ENCODE peak calls at places on chromosomes 11 and 22, in nine cellular contexts. One of them, this sample, is unnamed.

GRCh38 chr11:79039122-79039521 is 401.7 kb downstream of the TENM4 start:
- DNase-seq in colonic mucosa: no peak
- DNase-seq in dorsolateral prefrontal cortex: no peak
- DNase-seq in amniotic epithelial cell: no peak
- DNase-seq in non-pigmented ciliary epithelial cell: no peak
- DNase-seq in stimulated activated CD4-positive, alpha-beta T cell treated with anti-CD3 and anti-CD28 coated beads, Interleukin-4, amount 100 ng/mL, for 48 hours: no peak
- DNase-seq in epithelial cell of esophagus: no peak
- DNase-seq in posterior cingulate gyrus: no peak
- DNase-seq in myocyte: peak
- DNase-seq in this sample: no peak

GRCh38 chr11:26572770-26573402 is 823 bp upstream of the MUC15 start:
- DNase-seq in colonic mucosa: no peak
- DNase-seq in dorsolateral prefrontal cortex: no peak
- DNase-seq in amniotic epithelial cell: no peak
- DNase-seq in non-pigmented ciliary epithelial cell: no peak
- DNase-seq in stimulated activated CD4-positive, alpha-beta T cell treated with anti-CD3 and anti-CD28 coated beads, Interleukin-4, amount 100 ng/mL, for 48 hours: no peak
- DNase-seq in epithelial cell of esophagus: peak
- DNase-seq in posterior cingulate gyrus: no peak
- DNase-seq in myocyte: no peak
- DNase-seq in this sample: peak

GRCh38 chr11:94546886-94547285 is 3.2 kb downstream of the FUT4 start:
- DNase-seq in colonic mucosa: peak
- DNase-seq in dorsolateral prefrontal cortex: no peak
- DNase-seq in amniotic epithelial cell: no peak
- DNase-seq in non-pigmented ciliary epithelial cell: no peak
- DNase-seq in stimulated activated CD4-positive, alpha-beta T cell treated with anti-CD3 and anti-CD28 coated beads, Interleukin-4, amount 100 ng/mL, for 48 hours: no peak
- DNase-seq in epithelial cell of esophagus: peak
- DNase-seq in posterior cingulate gyrus: no peak
- DNase-seq in myocyte: no peak
- DNase-seq in this sample: no peak

GRCh38 chr11:45091563-45092392 is 54.7 kb upstream of the PRDM11 start:
- DNase-seq in colonic mucosa: no peak
- DNase-seq in dorsolateral prefrontal cortex: no peak
- DNase-seq in amniotic epithelial cell: no peak
- DNase-seq in non-pigmented ciliary epithelial cell: no peak
- DNase-seq in stimulated activated CD4-positive, alpha-beta T cell treated with anti-CD3 and anti-CD28 coated beads, Interleukin-4, amount 100 ng/mL, for 48 hours: no peak
- DNase-seq in epithelial cell of esophagus: no peak
- DNase-seq in posterior cingulate gyrus: no peak
- DNase-seq in myocyte: no peak
- DNase-seq in this sample: peak

GRCh38 chr11:119417726-119418540 is 5.0 kb downstream of the THY1 start:
- DNase-seq in colonic mucosa: no peak
- DNase-seq in dorsolateral prefrontal cortex: no peak
- DNase-seq in amniotic epithelial cell: peak
- DNase-seq in non-pigmented ciliary epithelial cell: peak
- DNase-seq in stimulated activated CD4-positive, alpha-beta T cell treated with anti-CD3 and anti-CD28 coated beads, Interleukin-4, amount 100 ng/mL, for 48 hours: no peak
- DNase-seq in epithelial cell of esophagus: peak
- DNase-seq in posterior cingulate gyrus: no peak
- DNase-seq in myocyte: peak
- DNase-seq in this sample: peak

GRCh38 chr22:20258584-20259335 is 9.4 kb downstream of the RTN4R start:
- DNase-seq in colonic mucosa: no peak
- DNase-seq in dorsolateral prefrontal cortex: no peak
- DNase-seq in amniotic epithelial cell: no peak
- DNase-seq in non-pigmented ciliary epithelial cell: no peak
- DNase-seq in stimulated activated CD4-positive, alpha-beta T cell treated with anti-CD3 and anti-CD28 coated beads, Interleukin-4, amount 100 ng/mL, for 48 hours: no peak
- DNase-seq in epithelial cell of esophagus: no peak
- DNase-seq in posterior cingulate gyrus: no peak
- DNase-seq in myocyte: no peak
- DNase-seq in this sample: no peak

GRCh38 chr22:25141994-25142620 is 57.6 kb upstream of the CRYBB3 start:
- DNase-seq in colonic mucosa: no peak
- DNase-seq in dorsolateral prefrontal cortex: no peak
- DNase-seq in amniotic epithelial cell: no peak
- DNase-seq in non-pigmented ciliary epithelial cell: no peak
- DNase-seq in stimulated activated CD4-positive, alpha-beta T cell treated with anti-CD3 and anti-CD28 coated beads, Interleukin-4, amount 100 ng/mL, for 48 hours: no peak
- DNase-seq in epithelial cell of esophagus: no peak
- DNase-seq in posterior cingulate gyrus: no peak
- DNase-seq in myocyte: peak
- DNase-seq in this sample: no peak

GRCh38 chr11:33410086-33410765 is 153.0 kb downstream of the HIPK3 start:
- DNase-seq in colonic mucosa: no peak
- DNase-seq in dorsolateral prefrontal cortex: no peak
- DNase-seq in amniotic epithelial cell: no peak
- DNase-seq in non-pigmented ciliary epithelial cell: no peak
- DNase-seq in stimulated activated CD4-positive, alpha-beta T cell treated with anti-CD3 and anti-CD28 coated beads, Interleukin-4, amount 100 ng/mL, for 48 hours: no peak
- DNase-seq in epithelial cell of esophagus: no peak
- DNase-seq in posterior cingulate gyrus: no peak
- DNase-seq in myocyte: peak
- DNase-seq in this sample: no peak

GRCh38 chr22:48919187-48919590 is 908.5 kb downstream of the BRD1 start:
- DNase-seq in colonic mucosa: no peak
- DNase-seq in dorsolateral prefrontal cortex: no peak
- DNase-seq in amniotic epithelial cell: no peak
- DNase-seq in non-pigmented ciliary epithelial cell: no peak
- DNase-seq in stimulated activated CD4-positive, alpha-beta T cell treated with anti-CD3 and anti-CD28 coated beads, Interleukin-4, amount 100 ng/mL, for 48 hours: no peak
- DNase-seq in epithelial cell of esophagus: peak
- DNase-seq in posterior cingulate gyrus: no peak
- DNase-seq in myocyte: no peak
- DNase-seq in this sample: no peak

GRCh38 chr11:76436020-76436419 is 8.8 kb upstream of the EMSY start:
- DNase-seq in colonic mucosa: no peak
- DNase-seq in dorsolateral prefrontal cortex: no peak
- DNase-seq in amniotic epithelial cell: no peak
- DNase-seq in non-pigmented ciliary epithelial cell: no peak
- DNase-seq in stimulated activated CD4-positive, alpha-beta T cell treated with anti-CD3 and anti-CD28 coated beads, Interleukin-4, amount 100 ng/mL, for 48 hours: no peak
- DNase-seq in epithelial cell of esophagus: no peak
- DNase-seq in posterior cingulate gyrus: no peak
- DNase-seq in myocyte: no peak
- DNase-seq in this sample: peak

GRCh38 chr11:94151903-94152677 is 23.4 kb downstream of the PANX1 start:
- DNase-seq in colonic mucosa: no peak
- DNase-seq in dorsolateral prefrontal cortex: no peak
- DNase-seq in amniotic epithelial cell: peak
- DNase-seq in non-pigmented ciliary epithelial cell: no peak
- DNase-seq in stimulated activated CD4-positive, alpha-beta T cell treated with anti-CD3 and anti-CD28 coated beads, Interleukin-4, amount 100 ng/mL, for 48 hours: no peak
- DNase-seq in epithelial cell of esophagus: peak
- DNase-seq in posterior cingulate gyrus: no peak
- DNase-seq in myocyte: peak
- DNase-seq in this sample: peak

GRCh38 chr11:125784678-125785077 is 3.2 kb upstream of the PATE3 start:
- DNase-seq in colonic mucosa: no peak
- DNase-seq in dorsolateral prefrontal cortex: no peak
- DNase-seq in amniotic epithelial cell: no peak
- DNase-seq in non-pigmented ciliary epithelial cell: no peak
- DNase-seq in stimulated activated CD4-positive, alpha-beta T cell treated with anti-CD3 and anti-CD28 coated beads, Interleukin-4, amount 100 ng/mL, for 48 hours: no peak
- DNase-seq in epithelial cell of esophagus: no peak
- DNase-seq in posterior cingulate gyrus: no peak
- DNase-seq in myocyte: no peak
- DNase-seq in this sample: no peak

GRCh38 chr11:95465887-95466286 is 234.9 kb upstream of the SESN3 start:
- DNase-seq in colonic mucosa: no peak
- DNase-seq in dorsolateral prefrontal cortex: no peak
- DNase-seq in amniotic epithelial cell: no peak
- DNase-seq in non-pigmented ciliary epithelial cell: no peak
- DNase-seq in stimulated activated CD4-positive, alpha-beta T cell treated with anti-CD3 and anti-CD28 coated beads, Interleukin-4, amount 100 ng/mL, for 48 hours: no peak
- DNase-seq in epithelial cell of esophagus: no peak
- DNase-seq in posterior cingulate gyrus: no peak
- DNase-seq in myocyte: no peak
- DNase-seq in this sample: no peak

GRCh38 chr11:121611242-121611641 is 158.5 kb upstream of the SORL1-AS1 start:
- DNase-seq in colonic mucosa: no peak
- DNase-seq in dorsolateral prefrontal cortex: no peak
- DNase-seq in amniotic epithelial cell: no peak
- DNase-seq in non-pigmented ciliary epithelial cell: no peak
- DNase-seq in stimulated activated CD4-positive, alpha-beta T cell treated with anti-CD3 and anti-CD28 coated beads, Interleukin-4, amount 100 ng/mL, for 48 hours: no peak
- DNase-seq in epithelial cell of esophagus: no peak
- DNase-seq in posterior cingulate gyrus: no peak
- DNase-seq in myocyte: no peak
- DNase-seq in this sample: no peak

GRCh38 chr11:47468598-47469214 is 19.8 kb upstream of the RAPSN start:
- DNase-seq in colonic mucosa: no peak
- DNase-seq in dorsolateral prefrontal cortex: no peak
- DNase-seq in amniotic epithelial cell: no peak
- DNase-seq in non-pigmented ciliary epithelial cell: no peak
- DNase-seq in stimulated activated CD4-positive, alpha-beta T cell treated with anti-CD3 and anti-CD28 coated beads, Interleukin-4, amount 100 ng/mL, for 48 hours: no peak
- DNase-seq in epithelial cell of esophagus: no peak
- DNase-seq in posterior cingulate gyrus: no peak
- DNase-seq in myocyte: no peak
- DNase-seq in this sample: no peak

GRCh38 chr22:25453557-25453956 is 110.9 kb upstream of the GRK3 start:
- DNase-seq in colonic mucosa: no peak
- DNase-seq in dorsolateral prefrontal cortex: no peak
- DNase-seq in amniotic epithelial cell: no peak
- DNase-seq in non-pigmented ciliary epithelial cell: no peak
- DNase-seq in stimulated activated CD4-positive, alpha-beta T cell treated with anti-CD3 and anti-CD28 coated beads, Interleukin-4, amount 100 ng/mL, for 48 hours: no peak
- DNase-seq in epithelial cell of esophagus: no peak
- DNase-seq in posterior cingulate gyrus: no peak
- DNase-seq in myocyte: no peak
- DNase-seq in this sample: no peak

GRCh38 chr11:261624-262023 is 16.6 kb upstream of the NLRP6 start:
- DNase-seq in colonic mucosa: no peak
- DNase-seq in dorsolateral prefrontal cortex: no peak
- DNase-seq in amniotic epithelial cell: no peak
- DNase-seq in non-pigmented ciliary epithelial cell: no peak
- DNase-seq in stimulated activated CD4-positive, alpha-beta T cell treated with anti-CD3 and anti-CD28 coated beads, Interleukin-4, amount 100 ng/mL, for 48 hours: no peak
- DNase-seq in epithelial cell of esophagus: no peak
- DNase-seq in posterior cingulate gyrus: no peak
- DNase-seq in myocyte: no peak
- DNase-seq in this sample: no peak

GRCh38 chr22:20128902-20129746 is 2.5 kb upstream of the ZDHHC8 start:
- DNase-seq in colonic mucosa: peak
- DNase-seq in dorsolateral prefrontal cortex: no peak
- DNase-seq in amniotic epithelial cell: peak
- DNase-seq in non-pigmented ciliary epithelial cell: no peak
- DNase-seq in stimulated activated CD4-positive, alpha-beta T cell treated with anti-CD3 and anti-CD28 coated beads, Interleukin-4, amount 100 ng/mL, for 48 hours: no peak
- DNase-seq in epithelial cell of esophagus: peak
- DNase-seq in posterior cingulate gyrus: no peak
- DNase-seq in myocyte: peak
- DNase-seq in this sample: peak

GRCh38 chr11:61378713-61379313 is 13.6 kb upstream of the TMEM216 start:
- DNase-seq in colonic mucosa: no peak
- DNase-seq in dorsolateral prefrontal cortex: no peak
- DNase-seq in amniotic epithelial cell: peak
- DNase-seq in non-pigmented ciliary epithelial cell: peak
- DNase-seq in stimulated activated CD4-positive, alpha-beta T cell treated with anti-CD3 and anti-CD28 coated beads, Interleukin-4, amount 100 ng/mL, for 48 hours: no peak
- DNase-seq in epithelial cell of esophagus: peak
- DNase-seq in posterior cingulate gyrus: no peak
- DNase-seq in myocyte: peak
- DNase-seq in this sample: peak

This sample was measured in trophoblast cell.